ENCODE peak calls at places on chromosomes 1 and 21, in four cellular contexts. One of them, this sample, is unnamed.

GRCh38 chr1:109714661-109715372 is 2.8 kb downstream of the GSTM5 start:
- DNase-seq in WTC11: no peak
- DNase-seq in HepG2: no peak
- DNase-seq in K562: peak; percentile 1
- DNase-seq in this sample: peak; percentile 3

GRCh38 chr1:186188004-186188539 is 187.0 kb downstream of the TPR start:
- DNase-seq in WTC11: no peak
- DNase-seq in HepG2: no peak
- DNase-seq in K562: no peak
- DNase-seq in this sample: no peak

GRCh38 chr1:202144510-202145324 is at the start of gene ARL8A:
- DNase-seq in WTC11: peak; percentile 73
- DNase-seq in HepG2: no peak
- DNase-seq in K562: peak; percentile 90
- DNase-seq in this sample: peak; percentile 85

GRCh38 chr1:174996474-174996873 is 3.3 kb upstream of the CACYBP start:
- DNase-seq in WTC11: no peak
- DNase-seq in HepG2: no peak
- DNase-seq in K562: peak; percentile 30
- DNase-seq in this sample: no peak

GRCh38 chr1:209805341-209805781 is 581 bp downstream of the IRF6 start:
- DNase-seq in WTC11: peak; percentile 56
- DNase-seq in HepG2: no peak
- DNase-seq in K562: no peak
- DNase-seq in this sample: no peak

GRCh38 chr21:45899317-45900033 is 82.1 kb upstream of the COL6A1 start:
- DNase-seq in WTC11: no peak
- DNase-seq in HepG2: no peak
- DNase-seq in K562: no peak
- DNase-seq in this sample: no peak

GRCh38 chr1:215292906-215293305 is 210.4 kb downstream of the KCNK2 start:
- DNase-seq in WTC11: no peak
- DNase-seq in HepG2: no peak
- DNase-seq in K562: no peak
- DNase-seq in this sample: no peak

GRCh38 chr1:175894543-175894942 is 151.1 kb upstream of the TNR start:
- DNase-seq in WTC11: no peak
- DNase-seq in HepG2: no peak
- DNase-seq in K562: no peak
- DNase-seq in this sample: no peak

GRCh38 chr1:248696261-248696660 is 6.3 kb downstream of the OR14I1 start:
- DNase-seq in WTC11: no peak
- DNase-seq in HepG2: peak; percentile 63
- DNase-seq in K562: peak; percentile 15
- DNase-seq in this sample: no peak

GRCh38 chr1:192133350-192133950 is 24.8 kb upstream of the RGS18 start:
- DNase-seq in WTC11: no peak
- DNase-seq in HepG2: no peak
- DNase-seq in K562: no peak
- DNase-seq in this sample: no peak

GRCh38 chr1:117613249-117613968 is 7.6 kb downstream of the TENT5C start:
- DNase-seq in WTC11: no peak
- DNase-seq in HepG2: no peak
- DNase-seq in K562: peak; percentile 87
- DNase-seq in this sample: no peak

GRCh38 chr1:117611894-117612481 is 6.1 kb downstream of the TENT5C start:
- DNase-seq in WTC11: no peak
- DNase-seq in HepG2: no peak
- DNase-seq in K562: no peak
- DNase-seq in this sample: no peak

GRCh38 chr1:117611121-117611601 is 5.3 kb downstream of the TENT5C start:
- DNase-seq in WTC11: no peak
- DNase-seq in HepG2: no peak
- DNase-seq in K562: peak; percentile 75
- DNase-seq in this sample: no peak

GRCh38 chr1:117613969-117614865 is 8.4 kb downstream of the TENT5C start:
- DNase-seq in WTC11: no peak
- DNase-seq in HepG2: no peak
- DNase-seq in K562: peak; percentile 64
- DNase-seq in this sample: no peak

GRCh38 chr1:117612517-117613248 is 6.8 kb downstream of the TENT5C start:
- DNase-seq in WTC11: no peak
- DNase-seq in HepG2: no peak
- DNase-seq in K562: peak; percentile 89
- DNase-seq in this sample: no peak
- TF ChIP-seq ELF4 in WTC11: no peak
- TF ChIP-seq ELF4 in HepG2: no peak
- TF ChIP-seq ELF4 in K562: no peak
- TF ChIP-seq ELF4 in this sample: no peak

GRCh38 chr1:62437273-62437945 is 560 bp downstream of the USP1 start:
- DNase-seq in WTC11: no peak
- DNase-seq in HepG2: no peak
- DNase-seq in K562: peak; percentile 41
- DNase-seq in this sample: peak; percentile 27
- TF ChIP-seq ELF4 in WTC11: no peak
- TF ChIP-seq ELF4 in HepG2: no peak
- TF ChIP-seq ELF4 in K562: no peak
- TF ChIP-seq ELF4 in this sample: no peak

GRCh38 chr1:43272576-43273571 is 3.1 kb downstream of the TMEM125 start:
- DNase-seq in WTC11: no peak
- DNase-seq in HepG2: no peak
- DNase-seq in K562: no peak
- DNase-seq in this sample: no peak

GRCh38 chr1:43269627-43270375 is at the start of gene TMEM125:
- DNase-seq in WTC11: no peak
- DNase-seq in HepG2: no peak
- DNase-seq in K562: peak; percentile 10
- DNase-seq in this sample: no peak

GRCh38 chr1:43272161-43272560 is 2.4 kb downstream of the TMEM125 start:
- DNase-seq in WTC11: no peak
- DNase-seq in HepG2: no peak
- DNase-seq in K562: no peak
- DNase-seq in this sample: no peak

GRCh38 chr1:43270421-43271095 is 775 bp downstream of the TMEM125 start:
- DNase-seq in WTC11: peak; percentile 93
- DNase-seq in HepG2: no peak
- DNase-seq in K562: peak; percentile 71
- DNase-seq in this sample: no peak

GRCh38 chr1:43271186-43272118 is 1.7 kb downstream of the TMEM125 start:
- DNase-seq in WTC11: no peak
- DNase-seq in HepG2: no peak
- DNase-seq in K562: no peak
- DNase-seq in this sample: no peak
- TF ChIP-seq ELF4 in WTC11: no peak
- TF ChIP-seq ELF4 in HepG2: no peak
- TF ChIP-seq ELF4 in K562: no peak
- TF ChIP-seq ELF4 in this sample: no peak

GRCh38 chr1:168291222-168291824 is 10.6 kb downstream of the TBX19 start:
- DNase-seq in WTC11: no peak
- DNase-seq in HepG2: no peak
- DNase-seq in K562: no peak
- DNase-seq in this sample: no peak
- TF ChIP-seq ELF4 in WTC11: no peak
- TF ChIP-seq ELF4 in HepG2: no peak
- TF ChIP-seq ELF4 in K562: no peak
- TF ChIP-seq ELF4 in this sample: no peak